ENCODE peak calls at places on chromosomes 3 and 15, in five cellular contexts. S is testis, T is transverse colon, L is IMR-90, D is tibial nerve. A is an unnamed sample.

GRCh38 chr3:99534951-99535704 is 103.3 kb upstream of the COL8A1 start:
- DNase-seq in T (no peak), D (no peak), L (peak), S (no peak), A (no peak)

GRCh38 chr3:142706308-142707127 is 17.3 kb upstream of the TRPC1 start:
- DNase-seq in L (no peak), D (no peak), S (no peak), T (no peak), A (no peak)

GRCh38 chr15:70765504-70766281 is 2.3 kb upstream of the UACA start:
- DNase-seq in S (no peak), D (no peak), T (no peak), L (peak), A (no peak)

GRCh38 chr15:66644815-66645345 is 57.2 kb upstream of the SMAD6 start:
- DNase-seq in L (peak), T (no peak), D (no peak), S (no peak), A (no peak)

GRCh38 chr15:96560246-96560895 is 229.9 kb downstream of the NR2F2 start:
- DNase-seq in S (no peak), T (no peak), D (no peak), L (no peak), A (no peak)

GRCh38 chr3:30355622-30356021 is 250.8 kb upstream of the TGFBR2 start:
- DNase-seq in L (peak), D (no peak), S (no peak), T (no peak), A (no peak)

GRCh38 chr3:86056962-86057361 is 934.0 kb downstream of the VGLL3 start:
- DNase-seq in L (no peak), D (no peak), S (no peak), T (no peak), A (no peak)

GRCh38 chr3:146953523-146954125 is 348.5 kb upstream of the PLSCR5 start:
- DNase-seq in S (no peak), T (no peak), D (no peak), L (peak), A (no peak)

GRCh38 chr3:128334086-128334650 is 132.5 kb downstream of the DNAJB8 start:
- DNase-seq in L (no peak), D (no peak), T (no peak), S (no peak), A (no peak)

GRCh38 chr3:43340403-43340802 is 54.1 kb downstream of the SNRK start:
- DNase-seq in S (no peak), L (no peak), D (no peak), T (no peak), A (no peak)

GRCh38 chr3:152257246-152258074 is 11.3 kb upstream of the MBNL1 start:
- DNase-seq in S (no peak), L (peak), T (no peak), D (no peak), A (no peak)

GRCh38 chr3:44880284-44880683 is 5.9 kb downstream of the TGM4 start:
- DNase-seq in T (no peak), S (no peak), L (peak), D (no peak), A (no peak)

GRCh38 chr3:129424185-129424841 is 4.1 kb downstream of the EFCAB12 start:
- DNase-seq in S (no peak), D (no peak), T (peak), L (peak), A (no peak)

GRCh38 chr3:117322866-117323265 is 613.3 kb downstream of the TUSC7 start:
- DNase-seq in L (peak), D (no peak), T (no peak), S (no peak), A (no peak)

GRCh38 chr3:170414202-170414663 is 4.4 kb upstream of the CLDN11 start:
- DNase-seq in S (peak), T (no peak), L (peak), D (peak), A (no peak)

GRCh38 chr3:121155023-121155422 is 247.0 kb downstream of the STXBP5L start:
- DNase-seq in L (no peak), T (no peak), S (no peak), D (no peak), A (no peak)

GRCh38 chr3:64384561-64384960 is 159.3 kb upstream of the PRICKLE2 start:
- DNase-seq in S (no peak), T (no peak), D (no peak), L (no peak), A (peak)

GRCh38 chr15:74800559-74801094 is 12.0 kb upstream of the LMAN1L start:
- DNase-seq in T (no peak), S (no peak), L (no peak), D (no peak), A (no peak)

GRCh38 chr15:74798388-74799254 is 14.0 kb upstream of the LMAN1L start:
- DNase-seq in T (peak), S (no peak), D (no peak), L (no peak), A (no peak)

GRCh38 chr15:74799843-74800558 is 12.6 kb upstream of the LMAN1L start:
- DNase-seq in S (peak), L (peak), T (peak), D (peak), A (no peak)

GRCh38 chr15:74801311-74801997 is 11.2 kb upstream of the LMAN1L start:
- DNase-seq in L (no peak), D (no peak), T (no peak), S (no peak), A (no peak)

GRCh38 chr15:74799255-74799842 is 13.3 kb upstream of the LMAN1L start:
- DNase-seq in T (no peak), S (no peak), D (no peak), L (no peak), A (no peak)
- TF ChIP-seq POLR2A in T (no peak), S (no peak), D (no peak), L (no peak), A (no peak)

GRCh38 chr3:112136046-112136445 is 3.0 kb upstream of the GCSAM start:
- DNase-seq in S (no peak), T (no peak), D (no peak), L (no peak), A (no peak)
- H3K4me3 ChIP-seq in S (no peak), T (no peak), D (no peak), L (no peak), A (no peak)

DNA sequence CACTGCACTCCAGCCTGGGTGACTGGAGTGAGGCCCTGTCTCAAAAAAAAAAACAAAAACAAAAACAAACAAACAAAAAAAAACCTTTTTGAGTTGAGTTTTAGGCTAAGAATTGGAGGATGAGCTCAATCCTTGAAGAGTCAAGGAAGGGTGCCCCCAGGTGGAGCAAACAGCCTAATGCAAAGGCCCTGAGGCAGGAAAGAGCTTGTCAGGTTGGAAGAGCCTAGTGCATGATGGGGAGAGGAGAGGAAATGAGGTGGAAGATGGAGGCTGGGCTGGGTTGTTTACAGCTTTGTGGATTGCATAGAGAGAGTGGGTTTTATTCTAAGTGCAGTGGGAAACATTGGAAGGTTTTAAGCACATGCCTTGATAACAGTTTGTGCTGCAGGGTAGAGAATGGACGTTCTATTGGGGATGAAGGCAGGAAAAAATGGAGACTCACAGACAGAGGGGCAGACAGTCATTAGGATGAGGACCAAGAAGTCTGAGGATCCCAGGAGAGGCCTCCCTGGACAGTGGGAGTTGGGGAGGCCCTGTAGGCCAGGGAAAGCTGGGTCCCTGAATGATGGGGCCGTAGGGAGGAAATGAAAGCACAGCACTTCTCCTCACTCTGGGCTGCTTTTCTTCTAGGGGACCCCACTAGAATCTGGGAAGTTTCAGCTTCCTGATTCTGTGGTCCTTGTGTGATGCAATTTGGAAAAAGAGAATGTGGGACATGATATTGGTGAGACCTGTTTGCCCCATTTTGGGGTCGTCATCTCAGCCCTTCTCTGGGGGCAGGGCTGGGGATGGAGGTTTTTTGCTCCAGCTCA is 1.9 kb upstream of the SNX22 start:
- DNase-seq in T (no peak), S (no peak), L (no peak), D (no peak), A (no peak)
- TF ChIP-seq CTCF in T (no peak), S (no peak), L (peak), D (no peak), A (no peak)

GRCh38 chr3:119240582-119241434 is at the start of gene B4GALT4:
- DNase-seq in L (peak), T (peak), S (peak), D (peak), A (peak)
- TF ChIP-seq POLR2A in L (peak), T (peak), S (no peak), D (peak), A (peak)

GRCh38 chr3:177122183-177122856 is 75.0 kb downstream of the TBL1XR1 start:
- DNase-seq in S (no peak), D (no peak), L (no peak), T (no peak), A (no peak)

GRCh38 chr3:177123820-177124219 is 73.5 kb downstream of the TBL1XR1 start:
- DNase-seq in S (no peak), T (no peak), D (no peak), L (no peak), A (no peak)

GRCh38 chr3:177114253-177114652 is 83.0 kb downstream of the TBL1XR1 start:
- DNase-seq in L (no peak), S (no peak), T (no peak), D (no peak), A (no peak)

GRCh38 chr3:177124882-177125281 is 72.4 kb downstream of the TBL1XR1 start:
- DNase-seq in T (no peak), S (no peak), L (no peak), D (no peak), A (no peak)

DNA sequence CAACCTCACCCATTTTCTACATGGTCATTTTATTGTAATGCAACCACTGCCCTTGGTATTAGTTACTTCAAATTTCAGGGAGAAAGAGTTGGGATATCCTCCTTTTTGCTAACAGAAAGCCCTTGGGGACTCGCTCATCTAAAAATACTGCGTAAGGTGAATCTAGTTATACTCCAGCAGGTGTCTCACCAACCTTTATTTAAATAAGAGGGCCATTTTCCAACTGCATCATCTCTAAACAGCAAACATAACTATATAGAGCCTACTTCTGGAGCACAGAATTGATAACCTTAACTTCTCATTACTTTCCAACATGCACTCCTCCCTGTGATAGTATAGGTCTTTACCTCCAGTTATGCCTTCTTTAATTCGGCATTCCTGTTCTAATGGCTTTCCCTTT is 77.5 kb downstream of the TBL1XR1 start:
- DNase-seq in D (no peak), L (no peak), S (no peak), T (no peak), A (no peak)
- H3K4me3 ChIP-seq in D (no peak), L (no peak), S (no peak), T (no peak), A (no peak)

GRCh38 chr15:76565366-76565765 is 228.8 kb downstream of the ISL2 start:
- DNase-seq in L (peak), D (no peak), T (no peak), S (no peak), A (no peak)
- TF ChIP-seq CTCF in L (no peak), D (no peak), T (no peak), S (no peak), A (no peak)

DNA sequence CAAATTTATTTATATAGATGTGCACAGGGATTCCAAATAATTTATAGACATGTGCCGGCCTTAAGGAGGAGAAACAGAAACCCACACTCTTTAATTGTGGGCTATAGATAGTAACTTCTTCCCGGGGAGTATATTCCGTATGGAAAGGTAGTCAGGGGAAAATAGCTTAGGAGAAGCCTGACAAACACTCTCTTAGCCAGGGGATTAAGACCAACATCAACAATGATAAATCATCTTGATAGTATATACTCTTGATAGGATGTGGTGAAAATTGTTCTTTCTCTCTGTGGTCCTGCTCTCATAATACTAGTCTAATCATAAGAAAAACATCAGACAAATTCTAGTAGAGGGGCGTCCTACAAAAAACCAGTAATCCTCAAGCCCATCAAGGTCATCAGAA is 8.2 kb upstream of the BCL6 start:
- DNase-seq in D (no peak), S (no peak), T (no peak), L (no peak), A (no peak)
- TF ChIP-seq POLR2A in D (no peak), S (no peak), T (no peak), L (no peak), A (no peak)